ENCODE peak calls at places on chromosomes 16 and 17, in four cellular contexts. S, M, L and V are unnamed samples. For H3K9me3 and H3K36me3, the result is how much of the 10 kb centered on the place peaks cover.

GRCh38 chr17:41322264-41322902 is 6.9 kb upstream of the KRTAP17-1 start:
- DNase-seq in M (peak), S (no peak), L (no peak), V (peak)

GRCh38 chr16:68417711-68418301 is 30.5 kb downstream of the SMPD3 start:
- DNase-seq in L (peak), S (no peak), M (no peak), V (no peak)

GRCh38 chr17:44086364-44087311 is 16.1 kb downstream of the G6PC3 start:
- DNase-seq in S (no peak), L (no peak), M (peak), V (no peak)

GRCh38 chr16:12876778-12877177 is 24.6 kb upstream of the SHISA9 start:
- DNase-seq in M (no peak), S (no peak), L (no peak), V (no peak)

GRCh38 chr16:67021321-67021720 is 7.6 kb upstream of the CBFB start:
- DNase-seq in L (no peak), S (no peak), M (no peak), V (no peak)

GRCh38 chr17:58195518-58196123 is 3.1 kb downstream of the EPX start:
- DNase-seq in M (no peak), L (no peak), S (no peak), V (no peak)

GRCh38 chr16:46743232-46743719 is 4.9 kb downstream of the MYLK3 start:
- DNase-seq in S (no peak), M (peak), L (no peak), V (no peak)

GRCh38 chr17:61317779-61318178 is 81.9 kb upstream of the TBX2 start:
- DNase-seq in L (no peak), M (no peak), S (no peak), V (no peak)

GRCh38 chr16:1053700-1054368 is 18.7 kb upstream of the SSTR5 start:
- DNase-seq in S (no peak), M (no peak), L (no peak), V (no peak)

GRCh38 chr17:179721-180379 is 1.6 kb downstream of the DOC2B start:
- DNase-seq in M (no peak), L (no peak), S (no peak), V (no peak)

GRCh38 chr17:68433911-68434503 is 23.3 kb downstream of the WIPI1 start:
- DNase-seq in S (no peak), L (no peak), M (no peak), V (no peak)

GRCh38 chr17:47905221-47905733 is 9.2 kb downstream of the SP2 start:
- DNase-seq in L (no peak), S (no peak), M (peak), V (no peak)

GRCh38 chr16:50068550-50068949 is 2.8 kb downstream of the HEATR3 start:
- DNase-seq in S (no peak), L (no peak), M (peak), V (no peak)

GRCh38 chr16:75256059-75256870 is 4.8 kb upstream of the BCAR1 start:
- DNase-seq in S (no peak), L (no peak), M (peak), V (no peak)

GRCh38 chr17:8149419-8150193 is 2.6 kb downstream of the PER1 start:
- DNase-seq in S (no peak), M (no peak), L (no peak), V (no peak)

GRCh38 chr16:47019563-47019962 is 46.1 kb upstream of the DNAJA2 start:
- DNase-seq in S (no peak), L (no peak), M (peak), V (no peak)

GRCh38 chr17:58084317-58084981 is 1.2 kb downstream of the DYNLL2 start:
- DNase-seq in M (peak), S (no peak), L (peak), V (no peak)

GRCh38 chr16:80614908-80615696 is 74.3 kb downstream of the DYNLRB2 start:
- DNase-seq in M (peak), L (no peak), S (no peak), V (no peak)

GRCh38 chr16:85611205-85611454 is 2.0 kb upstream of the GSE1 start:
- DNase-seq in L (no peak), S (no peak), M (peak), V (no peak)

GRCh38 chr16:7511549-7512260 is 179.1 kb downstream of the RBFOX1 start:
- DNase-seq in M (no peak), L (no peak), S (no peak), V (no peak)

GRCh38 chr16:47503936-47504335 is 42.8 kb downstream of the PHKB start:
- DNase-seq in S (no peak), M (peak), L (no peak), V (no peak)

GRCh38 chr17:9940826-9941225 is 35.8 kb upstream of the RCVRN start:
- DNase-seq in M (no peak), S (no peak), L (no peak), V (no peak)

GRCh38 chr16:5374184-5374583 is 276.6 kb upstream of the EEF2KMT start:
- DNase-seq in L (no peak), M (no peak), S (no peak), V (no peak)

GRCh38 chr16:9134306-9134705 is 42.9 kb downstream of the HAPSTR1 start:
- DNase-seq in S (no peak), M (no peak), L (no peak), V (no peak)

GRCh38 chr17:54063639-54064038 is 240.9 kb downstream of the KIF2B start:
- DNase-seq in L (no peak), S (no peak), M (no peak), V (no peak)
- H3K9me3 ChIP-seq in L (under half), S (under half), M (under half), V (under half)

DNA sequence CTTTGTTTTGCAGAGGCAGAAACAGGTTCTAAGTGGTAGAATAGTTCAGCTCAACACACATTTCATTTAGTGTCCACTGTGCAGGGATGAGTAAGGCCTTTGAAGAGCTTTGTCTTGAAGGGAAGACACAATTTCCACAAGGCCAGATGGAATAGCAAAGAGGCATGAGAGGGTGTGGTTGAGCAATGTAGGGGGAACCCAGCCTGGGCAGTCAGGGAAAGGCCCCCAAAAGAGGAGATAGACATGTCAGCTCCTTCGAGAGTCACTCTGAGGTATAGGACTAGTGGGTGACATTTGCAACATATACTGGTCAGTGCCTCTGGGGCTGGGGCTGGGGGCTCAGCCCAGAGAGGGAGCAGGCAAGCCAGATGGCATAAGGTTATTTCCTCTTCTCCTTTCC is 7.0 kb downstream of the ALKBH5 start:
- DNase-seq in S (no peak), L (no peak), M (peak), V (no peak)
- H3K27ac ChIP-seq in S (no peak), L (no peak), M (peak), V (no peak)

GRCh38 chr16:3791701-3792100 is 74.4 kb upstream of the TRAP1 start:
- DNase-seq in S (no peak), M (no peak), L (no peak), V (no peak)

GRCh38 chr16:3789375-3790067 is 72.2 kb upstream of the TRAP1 start:
- DNase-seq in M (no peak), L (no peak), S (no peak), V (no peak)

GRCh38 chr16:3787924-3788661 is 70.8 kb upstream of the TRAP1 start:
- DNase-seq in L (no peak), S (no peak), M (no peak), V (no peak)

GRCh38 chr16:3785413-3785812 is 68.1 kb upstream of the TRAP1 start:
- DNase-seq in M (no peak), L (no peak), S (no peak), V (no peak)

DNA sequence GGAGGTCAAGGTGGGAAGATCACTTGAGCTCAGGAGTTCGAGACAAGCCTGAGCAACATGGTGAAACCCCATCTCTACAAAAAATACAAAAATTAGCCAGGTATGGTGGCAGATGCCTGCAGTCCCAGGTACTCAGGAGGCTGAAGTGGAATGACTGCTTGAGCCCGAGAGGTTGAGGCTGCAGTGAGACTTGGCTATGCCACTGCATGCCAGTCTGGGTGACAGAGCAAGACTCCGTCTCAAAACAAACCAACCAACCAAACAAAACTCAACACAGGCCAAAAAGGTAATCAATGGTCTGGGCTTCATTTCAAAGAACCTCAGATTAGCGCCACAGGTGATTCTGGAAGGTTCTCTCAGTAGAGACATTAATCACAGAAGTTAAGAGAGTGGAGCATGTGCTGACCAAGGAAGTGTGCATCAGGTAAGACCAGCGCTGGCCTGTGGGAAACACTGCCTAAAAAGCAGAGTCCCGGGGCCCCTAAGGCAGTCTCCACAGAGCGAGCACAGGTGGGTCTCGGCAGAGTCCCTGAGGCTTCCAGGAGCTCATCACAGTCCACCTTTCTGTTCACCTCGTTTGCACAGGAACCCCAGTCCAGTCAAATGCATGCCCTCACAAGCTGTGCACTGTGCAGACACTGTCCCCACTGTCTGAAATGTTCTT is 71.5 kb upstream of the TRAP1 start:
- DNase-seq in S (no peak), L (no peak), M (no peak), V (no peak)
- H3K36me3 ChIP-seq in S (under half), L (under half), M (under half), V (half or more)

GRCh38 chr17:22265807-22266206 is 573.5 kb downstream of the KCNJ18 start:
- DNase-seq in S (no peak), L (no peak), M (no peak), V (no peak)
- H3K9me3 ChIP-seq in S (half or more), L (under half), M (under half), V (under half)

GRCh38 chr17:75326587-75326955 is 37.3 kb upstream of the SLC25A19 start:
- DNase-seq in S (no peak), M (no peak), L (no peak), V (no peak)
- H3K27ac ChIP-seq in S (no peak), M (peak), L (no peak), V (peak)

GRCh38 chr17:77213778-77214132 is 73.0 kb downstream of the SEC14L1 start:
- DNase-seq in S (no peak), L (no peak), M (no peak), V (no peak)
- H3K36me3 ChIP-seq in S (under half), L (under half), M (under half), V (half or more)

GRCh38 chr17:52297230-52298010 is 138.9 kb upstream of the CA10 start:
- DNase-seq in L (no peak), S (no peak), M (peak), V (no peak)

GRCh38 chr17:52298881-52299280 is 140.4 kb upstream of the CA10 start:
- DNase-seq in S (no peak), L (no peak), M (no peak), V (no peak)
- H3K9me3 ChIP-seq in S (under half), L (under half), M (under half), V (under half)